ENCODE peak calls at places on chromosome 3, in four cellular contexts. One of them, this sample, is unnamed.

GRCh38 chr3:61574854-61575253 is 13.5 kb downstream of the PTPRG start:
- DNase-seq in mesendoderm: peak
- DNase-seq in H9: no peak
- DNase-seq in H1: no peak
- DNase-seq in this sample: peak

GRCh38 chr3:79766474-79767193 is 1.2 kb downstream of the ROBO1 start:
- DNase-seq in mesendoderm: no peak
- DNase-seq in H9: peak
- DNase-seq in H1: no peak
- DNase-seq in this sample: no peak

GRCh38 chr3:99084825-99085224 is 183.3 kb upstream of the DCBLD2 start:
- DNase-seq in mesendoderm: no peak
- DNase-seq in H9: no peak
- DNase-seq in H1: no peak
- DNase-seq in this sample: no peak

GRCh38 chr3:178968996-178969700 is 102.5 kb downstream of the ZMAT3 start:
- DNase-seq in mesendoderm: no peak
- DNase-seq in H9: no peak
- DNase-seq in H1: no peak
- DNase-seq in this sample: no peak

GRCh38 chr3:71444028-71444860 is 139.3 kb downstream of the FOXP1 start:
- DNase-seq in mesendoderm: peak
- DNase-seq in H9: no peak
- DNase-seq in H1: no peak
- DNase-seq in this sample: peak

GRCh38 chr3:168427830-168428471 is 332.2 kb upstream of the GOLIM4 start:
- DNase-seq in mesendoderm: no peak
- DNase-seq in H9: no peak
- DNase-seq in H1: no peak
- DNase-seq in this sample: no peak

GRCh38 chr3:3015472-3016089 is 94.6 kb downstream of the IL5RA start:
- DNase-seq in mesendoderm: peak
- DNase-seq in H9: no peak
- DNase-seq in H1: no peak
- DNase-seq in this sample: peak

GRCh38 chr3:143339451-143339850 is 219.9 kb downstream of the CHST2 start:
- DNase-seq in mesendoderm: no peak
- DNase-seq in H9: no peak
- DNase-seq in H1: no peak
- DNase-seq in this sample: no peak

GRCh38 chr3:140388525-140388924 is 289.3 kb upstream of the TRIM42 start:
- DNase-seq in mesendoderm: no peak
- DNase-seq in H9: no peak
- DNase-seq in H1: no peak
- DNase-seq in this sample: no peak

GRCh38 chr3:185824051-185824466 is 783 bp downstream of the IGF2BP2 start:
- DNase-seq in mesendoderm: peak
- DNase-seq in H9: peak
- DNase-seq in H1: no peak
- DNase-seq in this sample: no peak

GRCh38 chr3:185825639-185826481 is 1.0 kb upstream of the IGF2BP2 start:
- DNase-seq in mesendoderm: peak
- DNase-seq in H9: peak
- DNase-seq in H1: no peak
- DNase-seq in this sample: peak

GRCh38 chr3:185825379-185825638 is 467 bp upstream of the IGF2BP2 start:
- DNase-seq in mesendoderm: no peak
- DNase-seq in H9: no peak
- DNase-seq in H1: no peak
- DNase-seq in this sample: no peak

GRCh38 chr3:185823280-185824044 is 1.4 kb downstream of the IGF2BP2 start:
- DNase-seq in mesendoderm: peak
- DNase-seq in H9: no peak
- DNase-seq in H1: no peak
- DNase-seq in this sample: peak

GRCh38 chr3:185824467-185825378 is at the start of gene IGF2BP2:
- DNase-seq in mesendoderm: peak
- DNase-seq in H9: peak
- DNase-seq in H1: no peak
- DNase-seq in this sample: peak
- H3K56ac ChIP-seq in mesendoderm: peak
- H3K56ac ChIP-seq in H9: no peak
- H3K56ac ChIP-seq in H1: peak
- H3K56ac ChIP-seq in this sample: peak

DNA sequence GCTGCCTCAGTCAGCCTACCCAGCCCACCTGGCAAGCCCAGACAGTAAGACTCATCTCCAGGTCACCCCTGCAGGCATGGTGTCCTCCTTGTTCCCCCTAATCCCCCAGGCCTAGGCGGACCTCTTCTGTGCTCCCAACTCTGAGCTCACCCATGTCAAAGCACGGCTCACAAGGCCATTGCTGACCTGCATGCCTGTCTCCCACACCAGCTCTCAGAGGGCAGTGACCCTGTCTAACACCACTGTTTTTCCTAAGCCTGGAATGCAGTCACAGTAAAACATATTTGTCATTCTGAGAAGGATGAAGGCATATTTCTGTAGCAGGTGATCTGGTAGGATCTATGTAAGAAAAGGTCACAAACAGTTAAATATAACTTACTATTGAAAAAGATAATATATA is 110.3 kb upstream of the HACD2 start:
- DNase-seq in mesendoderm: no peak
- DNase-seq in H9: no peak
- DNase-seq in H1: no peak
- DNase-seq in this sample: no peak
- H3K56ac ChIP-seq in mesendoderm: peak
- H3K56ac ChIP-seq in H9: no peak
- H3K56ac ChIP-seq in H1: no peak
- H3K56ac ChIP-seq in this sample: no peak

GRCh38 chr3:47804571-47804970 is 1.6 kb downstream of the DHX30 start:
- DNase-seq in mesendoderm: peak
- DNase-seq in H9: no peak
- DNase-seq in H1: no peak
- DNase-seq in this sample: no peak
- H3K56ac ChIP-seq in mesendoderm: no peak
- H3K56ac ChIP-seq in H9: no peak
- H3K56ac ChIP-seq in H1: no peak
- H3K56ac ChIP-seq in this sample: no peak

GRCh38 chr3:36196058-36196457 is 184.2 kb upstream of the STAC start:
- DNase-seq in mesendoderm: no peak
- DNase-seq in H9: no peak
- DNase-seq in H1: no peak
- DNase-seq in this sample: no peak
- H3K56ac ChIP-seq in mesendoderm: no peak
- H3K56ac ChIP-seq in H9: no peak
- H3K56ac ChIP-seq in H1: no peak
- H3K56ac ChIP-seq in this sample: no peak

DNA sequence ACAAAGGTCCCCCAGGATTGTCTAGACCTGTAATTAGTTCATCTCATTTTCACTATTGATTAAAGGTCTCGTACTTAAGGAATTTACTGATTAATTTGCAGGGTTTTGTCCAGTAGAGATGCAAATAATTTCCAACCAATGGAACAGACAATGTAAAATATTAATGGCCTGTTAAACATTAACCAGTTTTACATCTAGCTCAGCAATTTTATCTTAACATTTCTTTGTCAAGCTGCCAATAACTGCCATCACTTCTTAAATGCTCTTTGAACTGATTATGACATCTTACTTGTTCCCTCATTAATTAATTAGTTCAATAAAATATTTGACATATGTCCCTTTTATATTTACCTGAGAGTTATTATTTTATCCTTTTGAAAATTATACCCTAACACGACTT is 9.4 kb upstream of the STRIT1 start:
- DNase-seq in mesendoderm: no peak
- DNase-seq in H9: no peak
- DNase-seq in H1: no peak
- DNase-seq in this sample: no peak
- H3K56ac ChIP-seq in mesendoderm: no peak
- H3K56ac ChIP-seq in H9: no peak
- H3K56ac ChIP-seq in H1: no peak
- H3K56ac ChIP-seq in this sample: no peak

DNA sequence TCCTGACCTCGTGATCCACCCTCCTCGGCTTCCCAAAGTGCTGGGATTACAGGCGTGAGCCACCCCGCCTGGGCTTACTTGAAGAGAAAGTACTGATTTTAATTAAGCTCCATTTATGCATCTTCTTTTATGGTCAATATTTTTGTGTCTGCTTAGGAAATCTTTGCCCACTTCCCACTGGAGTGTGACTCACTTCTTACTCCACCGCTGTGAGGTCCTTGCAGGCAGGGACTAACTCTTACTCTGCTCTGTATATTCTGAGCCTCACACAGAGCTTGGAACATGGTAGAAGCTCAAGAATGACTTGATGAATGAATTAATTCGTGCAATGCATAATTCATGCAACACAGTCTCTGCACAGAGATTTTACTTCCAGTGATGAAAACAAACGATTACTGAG is 3.0 kb upstream of the TM4SF19 start:
- DNase-seq in mesendoderm: no peak
- DNase-seq in H9: no peak
- DNase-seq in H1: no peak
- DNase-seq in this sample: peak
- H3K56ac ChIP-seq in mesendoderm: no peak
- H3K56ac ChIP-seq in H9: no peak
- H3K56ac ChIP-seq in H1: no peak
- H3K56ac ChIP-seq in this sample: no peak